ENCODE peak calls at places on chromosomes 3 and 15, in eight cellular contexts. One of them, this sample, is unnamed.
A peak's percentile ranks its signal among the peaks of the same experiment; 100 is the strongest.

GRCh38 chr3:168933614-168934013 is 729.9 kb downstream of the MECOM start:
- DNase-seq in A549: no peak
- DNase-seq in GM12865: no peak
- DNase-seq in fibroblast of lung: peak; percentile 97
- DNase-seq in progenitor cell of endocrine pancreas: no peak
- DNase-seq in bronchial epithelial cell: peak; percentile 35
- DNase-seq in endothelial cell: no peak
- DNase-seq in psoas muscle: no peak
- DNase-seq in this sample: no peak

GRCh38 chr3:100395674-100396073 is 5.2 kb downstream of the TOMM70 start:
- DNase-seq in A549: no peak
- DNase-seq in GM12865: no peak
- DNase-seq in fibroblast of lung: no peak
- DNase-seq in progenitor cell of endocrine pancreas: no peak
- DNase-seq in bronchial epithelial cell: no peak
- DNase-seq in endothelial cell: no peak
- DNase-seq in psoas muscle: no peak
- DNase-seq in this sample: no peak

GRCh38 chr15:57323806-57324589 is 52.3 kb upstream of the CGNL1 start:
- DNase-seq in A549: peak; percentile 96
- DNase-seq in GM12865: peak; percentile 39
- DNase-seq in fibroblast of lung: peak; percentile 63
- DNase-seq in progenitor cell of endocrine pancreas: no peak
- DNase-seq in bronchial epithelial cell: peak; percentile 68
- DNase-seq in endothelial cell: no peak
- DNase-seq in psoas muscle: no peak
- DNase-seq in this sample: no peak

GRCh38 chr3:110810356-110810755 is 261.3 kb upstream of the NECTIN3 start:
- DNase-seq in A549: no peak
- DNase-seq in GM12865: no peak
- DNase-seq in fibroblast of lung: peak; percentile 36
- DNase-seq in progenitor cell of endocrine pancreas: no peak
- DNase-seq in bronchial epithelial cell: peak; percentile 72
- DNase-seq in endothelial cell: no peak
- DNase-seq in psoas muscle: no peak
- DNase-seq in this sample: no peak

GRCh38 chr15:101243420-101243819 is 8.4 kb downstream of the CHSY1 start:
- DNase-seq in A549: no peak
- DNase-seq in GM12865: no peak
- DNase-seq in fibroblast of lung: no peak
- DNase-seq in progenitor cell of endocrine pancreas: no peak
- DNase-seq in bronchial epithelial cell: no peak
- DNase-seq in endothelial cell: no peak
- DNase-seq in psoas muscle: no peak
- DNase-seq in this sample: no peak

GRCh38 chr15:93141373-93141790 is 52.4 kb upstream of the RGMA start:
- DNase-seq in A549: no peak
- DNase-seq in GM12865: peak; percentile 26
- DNase-seq in fibroblast of lung: no peak
- DNase-seq in progenitor cell of endocrine pancreas: no peak
- DNase-seq in bronchial epithelial cell: no peak
- DNase-seq in endothelial cell: no peak
- DNase-seq in psoas muscle: no peak
- DNase-seq in this sample: no peak

GRCh38 chr15:88231909-88232308 is 24.6 kb downstream of the NTRK3 start:
- DNase-seq in A549: no peak
- DNase-seq in GM12865: no peak
- DNase-seq in fibroblast of lung: no peak
- DNase-seq in progenitor cell of endocrine pancreas: no peak
- DNase-seq in bronchial epithelial cell: no peak
- DNase-seq in endothelial cell: no peak
- DNase-seq in psoas muscle: no peak
- DNase-seq in this sample: no peak

GRCh38 chr3:129940086-129940485 is 34.4 kb upstream of the TRH start:
- DNase-seq in A549: no peak
- DNase-seq in GM12865: no peak
- DNase-seq in fibroblast of lung: no peak
- DNase-seq in progenitor cell of endocrine pancreas: no peak
- DNase-seq in bronchial epithelial cell: peak; percentile 31
- DNase-seq in endothelial cell: no peak
- DNase-seq in psoas muscle: no peak
- DNase-seq in this sample: no peak

GRCh38 chr3:98952404-98952803 is 50.9 kb upstream of the DCBLD2 start:
- DNase-seq in A549: no peak
- DNase-seq in GM12865: no peak
- DNase-seq in fibroblast of lung: no peak
- DNase-seq in progenitor cell of endocrine pancreas: no peak
- DNase-seq in bronchial epithelial cell: no peak
- DNase-seq in endothelial cell: no peak
- DNase-seq in psoas muscle: no peak
- DNase-seq in this sample: no peak

GRCh38 chr3:169467703-169468102 is 195.8 kb downstream of the MECOM start:
- DNase-seq in A549: no peak
- DNase-seq in GM12865: no peak
- DNase-seq in fibroblast of lung: no peak
- DNase-seq in progenitor cell of endocrine pancreas: no peak
- DNase-seq in bronchial epithelial cell: no peak
- DNase-seq in endothelial cell: no peak
- DNase-seq in psoas muscle: no peak
- DNase-seq in this sample: no peak

GRCh38 chr3:103002447-103002846 is 567.6 kb downstream of the ZPLD1 start:
- DNase-seq in A549: no peak
- DNase-seq in GM12865: no peak
- DNase-seq in fibroblast of lung: peak; percentile 80
- DNase-seq in progenitor cell of endocrine pancreas: no peak
- DNase-seq in bronchial epithelial cell: no peak
- DNase-seq in endothelial cell: no peak
- DNase-seq in psoas muscle: no peak
- DNase-seq in this sample: no peak

GRCh38 chr15:71707230-71708051 is 102.9 kb upstream of the NR2E3 start:
- DNase-seq in A549: no peak
- DNase-seq in GM12865: no peak
- DNase-seq in fibroblast of lung: peak; percentile 79
- DNase-seq in progenitor cell of endocrine pancreas: no peak
- DNase-seq in bronchial epithelial cell: no peak
- DNase-seq in endothelial cell: no peak
- DNase-seq in psoas muscle: no peak
- DNase-seq in this sample: no peak

GRCh38 chr3:14345496-14346150 is 56.8 kb upstream of the SLC6A6 start:
- DNase-seq in A549: no peak
- DNase-seq in GM12865: no peak
- DNase-seq in fibroblast of lung: peak; percentile 44
- DNase-seq in progenitor cell of endocrine pancreas: no peak
- DNase-seq in bronchial epithelial cell: peak; percentile 39
- DNase-seq in endothelial cell: no peak
- DNase-seq in psoas muscle: no peak
- DNase-seq in this sample: no peak

GRCh38 chr3:138949445-138950005 is 2.5 kb downstream of the FOXL2NB start:
- DNase-seq in A549: no peak
- DNase-seq in GM12865: no peak
- DNase-seq in fibroblast of lung: no peak
- DNase-seq in progenitor cell of endocrine pancreas: no peak
- DNase-seq in bronchial epithelial cell: no peak
- DNase-seq in endothelial cell: no peak
- DNase-seq in psoas muscle: no peak
- DNase-seq in this sample: no peak

GRCh38 chr3:136351351-136351750 is 101.2 kb downstream of the PCCB start:
- DNase-seq in A549: no peak
- DNase-seq in GM12865: no peak
- DNase-seq in fibroblast of lung: peak; percentile 58
- DNase-seq in progenitor cell of endocrine pancreas: no peak
- DNase-seq in bronchial epithelial cell: no peak
- DNase-seq in endothelial cell: no peak
- DNase-seq in psoas muscle: no peak
- DNase-seq in this sample: no peak

GRCh38 chr3:170751083-170751893 is 118.7 kb downstream of the RPL22L1 start:
- DNase-seq in A549: peak; percentile 9
- DNase-seq in GM12865: no peak
- DNase-seq in fibroblast of lung: peak; percentile 92
- DNase-seq in progenitor cell of endocrine pancreas: no peak
- DNase-seq in bronchial epithelial cell: peak; percentile 87
- DNase-seq in endothelial cell: no peak
- DNase-seq in psoas muscle: peak; percentile 74
- DNase-seq in this sample: no peak

GRCh38 chr3:80696280-80696679 is 928.5 kb upstream of the ROBO1 start:
- DNase-seq in A549: no peak
- DNase-seq in GM12865: no peak
- DNase-seq in fibroblast of lung: no peak
- DNase-seq in progenitor cell of endocrine pancreas: no peak
- DNase-seq in bronchial epithelial cell: peak; percentile 63
- DNase-seq in endothelial cell: no peak
- DNase-seq in psoas muscle: no peak
- DNase-seq in this sample: no peak

GRCh38 chr3:184524981-184525336 is 36.6 kb upstream of the EPHB3 start:
- DNase-seq in A549: no peak
- DNase-seq in GM12865: no peak
- DNase-seq in fibroblast of lung: no peak
- DNase-seq in progenitor cell of endocrine pancreas: no peak
- DNase-seq in bronchial epithelial cell: peak; percentile 25
- DNase-seq in endothelial cell: no peak
- DNase-seq in psoas muscle: no peak
- DNase-seq in this sample: no peak

GRCh38 chr15:73571346-73571745 is 61.8 kb downstream of the NPTN start:
- DNase-seq in A549: no peak
- DNase-seq in GM12865: no peak
- DNase-seq in fibroblast of lung: no peak
- DNase-seq in progenitor cell of endocrine pancreas: no peak
- DNase-seq in bronchial epithelial cell: no peak
- DNase-seq in endothelial cell: no peak
- DNase-seq in psoas muscle: no peak
- DNase-seq in this sample: no peak

GRCh38 chr3:102223139-102223538 is 211.7 kb upstream of the ZPLD1 start:
- DNase-seq in A549: no peak
- DNase-seq in GM12865: no peak
- DNase-seq in fibroblast of lung: no peak
- DNase-seq in progenitor cell of endocrine pancreas: no peak
- DNase-seq in bronchial epithelial cell: no peak
- DNase-seq in endothelial cell: no peak
- DNase-seq in psoas muscle: no peak
- DNase-seq in this sample: no peak

GRCh38 chr3:194255252-194256039 is 95.7 kb downstream of the CPN2 start:
- DNase-seq in A549: no peak
- DNase-seq in GM12865: peak; percentile 16
- DNase-seq in fibroblast of lung: no peak
- DNase-seq in progenitor cell of endocrine pancreas: no peak
- DNase-seq in bronchial epithelial cell: no peak
- DNase-seq in endothelial cell: peak; percentile 76
- DNase-seq in psoas muscle: peak; percentile 82
- DNase-seq in this sample: no peak

GRCh38 chr3:71131893-71132314 is 451.6 kb downstream of the FOXP1 start:
- DNase-seq in A549: no peak
- DNase-seq in GM12865: no peak
- DNase-seq in fibroblast of lung: no peak
- DNase-seq in progenitor cell of endocrine pancreas: no peak
- DNase-seq in bronchial epithelial cell: no peak
- DNase-seq in endothelial cell: no peak
- DNase-seq in psoas muscle: no peak
- DNase-seq in this sample: no peak

GRCh38 chr3:12194669-12195161 is 36.0 kb upstream of the TIMP4 start:
- DNase-seq in A549: peak; percentile 73
- DNase-seq in GM12865: peak; percentile 86
- DNase-seq in fibroblast of lung: peak; percentile 24
- DNase-seq in progenitor cell of endocrine pancreas: no peak
- DNase-seq in bronchial epithelial cell: no peak
- DNase-seq in endothelial cell: no peak
- DNase-seq in psoas muscle: no peak
- DNase-seq in this sample: no peak
- TF ChIP-seq CTCF in A549: peak; percentile 76
- TF ChIP-seq CTCF in GM12865: peak; percentile 77
- TF ChIP-seq CTCF in fibroblast of lung: no peak
- TF ChIP-seq CTCF in progenitor cell of endocrine pancreas: peak; percentile 29
- TF ChIP-seq CTCF in bronchial epithelial cell: peak; percentile 64
- TF ChIP-seq CTCF in endothelial cell: no peak
- TF ChIP-seq CTCF in psoas muscle: no peak
- TF ChIP-seq CTCF in this sample: no peak

GRCh38 chr3:127672429-127673190 is at the start of gene ABTB1:
- DNase-seq in A549: peak; percentile 68
- DNase-seq in GM12865: peak; percentile 90
- DNase-seq in fibroblast of lung: peak; percentile 65
- DNase-seq in progenitor cell of endocrine pancreas: peak; percentile 56
- DNase-seq in bronchial epithelial cell: peak; percentile 32
- DNase-seq in endothelial cell: peak; percentile 66
- DNase-seq in psoas muscle: peak; percentile 94
- DNase-seq in this sample: peak; percentile 71
- TF ChIP-seq CTCF in A549: no peak
- TF ChIP-seq CTCF in GM12865: no peak
- TF ChIP-seq CTCF in fibroblast of lung: no peak
- TF ChIP-seq CTCF in progenitor cell of endocrine pancreas: no peak
- TF ChIP-seq CTCF in bronchial epithelial cell: no peak
- TF ChIP-seq CTCF in endothelial cell: no peak
- TF ChIP-seq CTCF in psoas muscle: no peak
- TF ChIP-seq CTCF in this sample: no peak

DNA sequence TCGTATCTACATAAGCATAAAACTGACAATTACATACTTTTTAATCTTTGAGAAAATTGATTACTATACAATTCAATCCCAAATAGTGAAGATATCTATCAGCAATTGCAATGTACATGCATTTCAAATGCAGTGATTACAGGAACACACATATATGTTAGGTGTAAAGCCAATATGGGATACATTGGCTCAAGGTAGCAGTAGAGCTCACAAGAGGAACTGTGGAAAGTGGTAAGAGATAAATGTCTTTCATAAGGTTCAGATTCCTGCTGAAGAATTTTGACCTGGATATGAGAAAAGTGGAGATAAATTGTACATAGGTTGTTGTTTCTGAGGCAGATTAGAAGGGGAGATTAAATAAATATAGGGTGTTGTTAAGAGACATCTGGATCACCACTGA is 1280.5 kb downstream of the OTOL1 start:
- DNase-seq in A549: no peak
- DNase-seq in GM12865: no peak
- DNase-seq in fibroblast of lung: no peak
- DNase-seq in progenitor cell of endocrine pancreas: no peak
- DNase-seq in bronchial epithelial cell: no peak
- DNase-seq in endothelial cell: no peak
- DNase-seq in psoas muscle: no peak
- DNase-seq in this sample: no peak
- TF ChIP-seq CTCF in A549: peak; percentile 11
- TF ChIP-seq CTCF in GM12865: no peak
- TF ChIP-seq CTCF in fibroblast of lung: no peak
- TF ChIP-seq CTCF in progenitor cell of endocrine pancreas: peak; percentile 14
- TF ChIP-seq CTCF in bronchial epithelial cell: no peak
- TF ChIP-seq CTCF in endothelial cell: no peak
- TF ChIP-seq CTCF in psoas muscle: no peak
- TF ChIP-seq CTCF in this sample: no peak

GRCh38 chr3:151035072-151035471 is 50.4 kb upstream of the MED12L start:
- DNase-seq in A549: no peak
- DNase-seq in GM12865: no peak
- DNase-seq in fibroblast of lung: no peak
- DNase-seq in progenitor cell of endocrine pancreas: no peak
- DNase-seq in bronchial epithelial cell: no peak
- DNase-seq in endothelial cell: no peak
- DNase-seq in psoas muscle: no peak
- DNase-seq in this sample: no peak
- TF ChIP-seq CTCF in A549: no peak
- TF ChIP-seq CTCF in GM12865: no peak
- TF ChIP-seq CTCF in fibroblast of lung: no peak
- TF ChIP-seq CTCF in progenitor cell of endocrine pancreas: no peak
- TF ChIP-seq CTCF in bronchial epithelial cell: no peak
- TF ChIP-seq CTCF in endothelial cell: no peak
- TF ChIP-seq CTCF in psoas muscle: no peak
- TF ChIP-seq CTCF in this sample: no peak

This sample was measured in neural crest cell.